ENCODE peak calls at places on chromosomes 12 and 14, in six cellular contexts. J, Q, B, Y, X and Z are unnamed samples.
A peak's percentile ranks its signal among the peaks of the same experiment; 100 is the strongest.

GRCh38 chr12:69534389-69534822 is 50.9 kb upstream of the CCT2 start:
- DNase-seq in J (peak; percentile 91), Y (peak; percentile 100), X (peak; percentile 57), Q (peak; percentile 100), B (peak; percentile 71), Z (peak; percentile 98)

GRCh38 chr12:121293603-121294002 is 2.9 kb downstream of the CAMKK2 start:
- DNase-seq in J (no peak), Y (no peak), X (no peak), B (no peak), Q (no peak), Z (no peak)

GRCh38 chr14:59428581-59429012 is 36.6 kb downstream of the GPR135 start:
- DNase-seq in B (no peak), J (no peak), X (no peak), Q (peak; percentile 68), Y (peak; percentile 74), Z (no peak)

GRCh38 chr14:33765251-33765650 is 185.6 kb downstream of the EGLN3 start:
- DNase-seq in X (peak; percentile 15), Y (peak; percentile 88), Q (peak; percentile 66), B (no peak), J (peak; percentile 88), Z (no peak)

GRCh38 chr12:50505386-50505827 is 622 bp downstream of the DIP2B start:
- DNase-seq in X (peak; percentile 33), J (no peak), Q (no peak), B (no peak), Y (peak; percentile 18), Z (peak; percentile 28)

GRCh38 chr14:63438065-63438757 is 105.0 kb downstream of the PPP2R5E start:
- DNase-seq in J (no peak), Y (peak; percentile 98), Q (peak; percentile 99), X (peak; percentile 73), B (peak; percentile 81), Z (peak; percentile 94)

GRCh38 chr12:89225401-89225800 is 126.9 kb downstream of the DUSP6 start:
- DNase-seq in J (peak; percentile 55), B (peak; percentile 9), Y (no peak), X (no peak), Q (peak; percentile 72), Z (peak; percentile 97)

GRCh38 chr14:93430319-93430801 is 379 bp upstream of the UNC79 start:
- DNase-seq in Q (peak; percentile 4), J (peak; percentile 88), Y (peak; percentile 16), X (no peak), B (no peak), Z (peak; percentile 1)

GRCh38 chr12:52871291-52871961 is 22.6 kb upstream of the KRT78 start:
- DNase-seq in Q (peak; percentile 79), X (no peak), B (peak; percentile 95), J (no peak), Y (peak; percentile 83), Z (peak; percentile 100)

GRCh38 chr14:37037636-37038387 is 134.6 kb downstream of the SLC25A21 start:
- DNase-seq in X (no peak), Q (no peak), B (no peak), Y (no peak), J (no peak), Z (no peak)

GRCh38 chr12:119089668-119090013 is 89.1 kb upstream of the HSPB8 start:
- DNase-seq in Q (no peak), B (no peak), Y (no peak), J (no peak), X (no peak), Z (no peak)

GRCh38 chr12:332581-333205 is 56.4 kb downstream of the KDM5A start:
- DNase-seq in B (no peak), Q (peak; percentile 55), Y (peak; percentile 38), X (no peak), J (no peak), Z (peak; percentile 39)

GRCh38 chr14:101043891-101044290 is 140.4 kb upstream of the RTL1 start:
- DNase-seq in X (no peak), B (no peak), Q (no peak), Y (no peak), J (no peak), Z (no peak)

GRCh38 chr12:131217024-131217586 is 263.4 kb downstream of the ADGRD1 start:
- DNase-seq in Q (no peak), X (no peak), B (no peak), Y (no peak), J (peak; percentile 73), Z (no peak)

GRCh38 chr12:67659296-67659695 is 10.8 kb downstream of the DYRK2 start:
- DNase-seq in X (no peak), Q (no peak), Y (no peak), B (no peak), J (no peak), Z (no peak)

GRCh38 chr14:70811065-70811464 is 1.8 kb upstream of the MAP3K9 start:
- DNase-seq in J (no peak), Q (no peak), X (no peak), B (no peak), Y (no peak), Z (peak; percentile 51)

GRCh38 chr14:70811578-70811977 is 2.3 kb upstream of the MAP3K9 start:
- DNase-seq in Y (no peak), J (no peak), X (no peak), Q (peak; percentile 42), B (no peak), Z (no peak)

GRCh38 chr14:70809238-70810214 is at the start of gene MAP3K9:
- DNase-seq in Y (peak; percentile 44), Q (peak; percentile 94), X (peak; percentile 66), B (peak; percentile 97), J (peak; percentile 100), Z (peak; percentile 100)

GRCh38 chr14:70812124-70812818 is 3.0 kb upstream of the MAP3K9 start:
- DNase-seq in Y (no peak), B (no peak), X (no peak), J (peak; percentile 39), Q (no peak), Z (peak; percentile 68)

DNA sequence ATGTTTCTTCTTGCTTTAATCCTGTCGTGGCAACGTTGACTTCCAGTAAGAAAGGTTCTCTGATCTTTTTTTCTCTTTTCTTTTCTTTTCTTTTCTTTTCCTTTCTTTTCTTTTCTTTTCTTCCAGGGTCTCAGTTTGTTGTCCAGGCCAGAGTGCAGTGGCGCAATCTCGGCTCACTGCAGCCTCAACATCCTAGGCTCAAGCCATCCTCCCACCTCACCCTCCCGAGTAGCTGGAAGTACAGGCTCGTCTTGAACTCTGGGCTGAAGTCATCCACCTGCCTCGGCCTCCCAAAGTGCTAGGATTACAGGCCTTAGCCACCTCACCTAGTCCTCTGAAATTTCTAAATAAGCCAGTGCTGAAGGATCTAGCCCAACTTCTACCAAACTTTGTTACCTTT is 1.3 kb upstream of the MAP3K9 start:
- DNase-seq in X (no peak), Q (no peak), Y (no peak), J (peak; percentile 47), B (no peak), Z (peak; percentile 39)
- H3K4me3 ChIP-seq in X (no peak overlapping the region), Q (peak overlapping the region; percentile 73), Y (no peak overlapping the region), J (peak overlapping the region; percentile 94), B (peak overlapping the region; percentile 72), Z (peak overlapping the region; percentile 61)

GRCh38 chr12:116614194-116614885 is 55.2 kb downstream of the MAP1LC3B2 start:
- DNase-seq in Y (no peak), B (no peak), Q (no peak), J (no peak), X (no peak), Z (no peak)
- TF ChIP-seq CTCF in Y (no peak), B (no peak), Q (no peak), J (no peak), X (no peak), Z (no peak)

DNA sequence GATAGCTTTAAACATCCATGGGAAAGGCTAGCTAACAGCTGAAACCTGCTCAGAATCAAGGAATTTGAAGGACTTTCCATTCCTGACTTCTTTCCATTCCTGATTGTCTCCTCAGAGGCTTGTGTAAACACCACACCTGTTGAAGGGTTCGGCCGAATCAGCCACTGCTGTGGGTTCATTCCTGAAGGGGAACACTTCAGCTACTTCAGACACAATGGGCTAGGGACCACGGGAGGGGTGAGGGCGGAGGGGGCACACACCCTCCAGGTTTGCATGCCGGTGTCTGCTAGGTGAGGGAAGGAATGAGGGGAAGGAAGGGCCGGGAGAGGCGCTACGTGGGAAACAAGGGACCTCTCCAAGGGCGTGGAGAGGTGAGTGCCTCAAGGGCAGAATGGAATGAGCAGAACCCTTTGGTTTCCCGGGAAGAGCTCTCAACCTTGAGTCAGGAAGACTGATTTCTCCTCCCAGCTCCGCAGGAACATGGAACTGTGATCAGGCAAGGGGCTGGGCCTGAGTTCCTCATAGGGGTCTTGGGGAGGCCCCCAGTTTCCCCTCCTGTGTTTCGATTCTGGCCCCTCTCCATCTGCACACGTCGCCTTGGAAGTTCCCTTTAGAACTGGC is 1.4 kb downstream of the GPRC5A start:
- DNase-seq in Q (no peak), Y (no peak), J (peak; percentile 69), B (no peak), X (no peak), Z (peak; percentile 55)
- H3K4me3 ChIP-seq in Q (peak overlapping the region; percentile 70), Y (peak overlapping the region; percentile 56), J (no peak overlapping the region), B (peak overlapping the region; percentile 54), X (peak overlapping the region; percentile 55), Z (peak overlapping the region; percentile 67)

GRCh38 chr14:54718046-54718445 is 151.1 kb downstream of the SAMD4A start:
- DNase-seq in Q (peak; percentile 78), X (no peak), B (no peak), J (no peak), Y (no peak), Z (no peak)

GRCh38 chr14:54712371-54712998 is 145.6 kb downstream of the SAMD4A start:
- DNase-seq in J (no peak), Q (no peak), X (no peak), Y (peak; percentile 57), B (no peak), Z (no peak)

GRCh38 chr14:54715811-54716210 is 148.9 kb downstream of the SAMD4A start:
- DNase-seq in Y (no peak), Q (no peak), B (no peak), X (no peak), J (no peak), Z (no peak)

GRCh38 chr14:54713364-54713763 is 146.4 kb downstream of the SAMD4A start:
- DNase-seq in B (no peak), X (no peak), Y (peak; percentile 66), J (no peak), Q (no peak), Z (no peak)

GRCh38 chr14:54715244-54715643 is 148.3 kb downstream of the SAMD4A start:
- DNase-seq in J (no peak), Q (peak; percentile 42), B (no peak), X (no peak), Y (no peak), Z (peak; percentile 52)
- TF ChIP-seq CTCF in J (peak; percentile 42), Q (peak; percentile 48), B (peak; percentile 5), X (no peak), Y (peak; percentile 34), Z (no peak)

GRCh38 chr14:103074699-103075341 is 9.2 kb upstream of the LBHD2 start:
- DNase-seq in X (peak; percentile 59), Y (no peak), Q (no peak), B (peak; percentile 86), J (peak; percentile 79), Z (no peak)
- H3K4me3 ChIP-seq in X (no peak overlapping the region), Y (no peak overlapping the region), Q (no peak overlapping the region), B (peak overlapping the region; percentile 58), J (no peak overlapping the region), Z (peak overlapping the region; percentile 34)

DNA sequence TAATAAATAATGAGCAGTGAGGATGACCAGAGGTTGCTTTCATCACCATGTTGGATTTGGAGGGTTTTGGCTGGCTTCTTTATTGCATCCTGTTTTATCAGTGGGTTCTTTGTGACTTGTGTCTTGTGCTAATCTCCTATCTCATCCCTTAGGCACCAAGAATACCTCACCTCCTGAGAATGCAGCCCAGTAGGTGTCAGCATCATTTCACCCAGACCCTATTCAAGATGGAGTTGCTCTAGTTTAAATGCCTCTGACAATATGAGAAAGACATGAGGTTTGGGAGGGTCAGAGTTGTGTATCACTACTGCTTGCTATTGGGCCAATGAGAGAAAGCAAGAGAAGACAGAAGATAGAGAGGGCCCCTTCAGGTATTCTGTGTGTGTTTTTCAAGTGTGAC is 592.2 kb downstream of the ETNK1 start:
- DNase-seq in Y (no peak), B (no peak), Q (no peak), J (no peak), X (no peak), Z (peak; percentile 26)
- TF ChIP-seq CTCF in Y (no peak), B (no peak), Q (no peak), J (peak; percentile 30), X (no peak), Z (no peak)